ENCODE peak calls at places on chromosomes 1 and 21, in ten cellular contexts. One of them, this sample, is unnamed.

GRCh38 chr1:28233264-28233606 is 406 bp upstream of the DNAJC8 start:
- DNase-seq in amniotic stem cell: no peak
- DNase-seq in Caco-2: no peak
- DNase-seq in HFF-Myc: no peak
- DNase-seq in NCI-H1436: no peak
- DNase-seq in stimulated activated CD4-positive, alpha-beta T cell treated with anti-CD3 and anti-CD28 coated beads, Interleukin-2, amount 100 ng/mL, for 48 hours: no peak
- DNase-seq in neural progenitor cell: no peak
- DNase-seq in GM06990: no peak
- DNase-seq in anterior cingulate cortex: no peak
- DNase-seq in fibroblast of gingiva: no peak
- DNase-seq in this sample: no peak

GRCh38 chr1:119008483-119009299 is 20.5 kb upstream of the TBX15 start:
- DNase-seq in amniotic stem cell: peak; percentile 23
- DNase-seq in Caco-2: peak; percentile 38
- DNase-seq in HFF-Myc: peak; percentile 27
- DNase-seq in NCI-H1436: no peak
- DNase-seq in stimulated activated CD4-positive, alpha-beta T cell treated with anti-CD3 and anti-CD28 coated beads, Interleukin-2, amount 100 ng/mL, for 48 hours: no peak
- DNase-seq in neural progenitor cell: peak; percentile 58
- DNase-seq in GM06990: no peak
- DNase-seq in anterior cingulate cortex: no peak
- DNase-seq in fibroblast of gingiva: peak; percentile 40
- DNase-seq in this sample: peak; percentile 91

GRCh38 chr1:219926363-219926998 is 1.9 kb downstream of the SLC30A10 start:
- DNase-seq in amniotic stem cell: no peak
- DNase-seq in Caco-2: peak; percentile 16
- DNase-seq in HFF-Myc: no peak
- DNase-seq in NCI-H1436: no peak
- DNase-seq in stimulated activated CD4-positive, alpha-beta T cell treated with anti-CD3 and anti-CD28 coated beads, Interleukin-2, amount 100 ng/mL, for 48 hours: no peak
- DNase-seq in neural progenitor cell: no peak
- DNase-seq in GM06990: no peak
- DNase-seq in anterior cingulate cortex: no peak
- DNase-seq in fibroblast of gingiva: no peak
- DNase-seq in this sample: no peak

GRCh38 chr1:38151399-38151798 is 104.8 kb upstream of the POU3F1 start:
- DNase-seq in amniotic stem cell: no peak
- DNase-seq in Caco-2: no peak
- DNase-seq in HFF-Myc: no peak
- DNase-seq in NCI-H1436: peak; percentile 88
- DNase-seq in stimulated activated CD4-positive, alpha-beta T cell treated with anti-CD3 and anti-CD28 coated beads, Interleukin-2, amount 100 ng/mL, for 48 hours: no peak
- DNase-seq in neural progenitor cell: no peak
- DNase-seq in GM06990: no peak
- DNase-seq in anterior cingulate cortex: no peak
- DNase-seq in fibroblast of gingiva: no peak
- DNase-seq in this sample: no peak

GRCh38 chr21:38661296-38662223 is 144.2 kb upstream of the ETS2 start:
- DNase-seq in amniotic stem cell: no peak
- DNase-seq in Caco-2: peak; percentile 12
- DNase-seq in HFF-Myc: no peak
- DNase-seq in NCI-H1436: no peak
- DNase-seq in stimulated activated CD4-positive, alpha-beta T cell treated with anti-CD3 and anti-CD28 coated beads, Interleukin-2, amount 100 ng/mL, for 48 hours: no peak
- DNase-seq in neural progenitor cell: peak; percentile 58
- DNase-seq in GM06990: peak; percentile 6
- DNase-seq in anterior cingulate cortex: no peak
- DNase-seq in fibroblast of gingiva: peak; percentile 43
- DNase-seq in this sample: no peak

GRCh38 chr1:213094446-213094845 is 43.4 kb downstream of the RPS6KC1 start:
- DNase-seq in amniotic stem cell: no peak
- DNase-seq in Caco-2: no peak
- DNase-seq in HFF-Myc: no peak
- DNase-seq in NCI-H1436: no peak
- DNase-seq in stimulated activated CD4-positive, alpha-beta T cell treated with anti-CD3 and anti-CD28 coated beads, Interleukin-2, amount 100 ng/mL, for 48 hours: no peak
- DNase-seq in neural progenitor cell: no peak
- DNase-seq in GM06990: no peak
- DNase-seq in anterior cingulate cortex: no peak
- DNase-seq in fibroblast of gingiva: no peak
- DNase-seq in this sample: no peak

GRCh38 chr1:222372221-222372620 is 175.7 kb downstream of the HHIPL2 start:
- DNase-seq in amniotic stem cell: no peak
- DNase-seq in Caco-2: no peak
- DNase-seq in HFF-Myc: no peak
- DNase-seq in NCI-H1436: no peak
- DNase-seq in stimulated activated CD4-positive, alpha-beta T cell treated with anti-CD3 and anti-CD28 coated beads, Interleukin-2, amount 100 ng/mL, for 48 hours: no peak
- DNase-seq in neural progenitor cell: no peak
- DNase-seq in GM06990: no peak
- DNase-seq in anterior cingulate cortex: no peak
- DNase-seq in fibroblast of gingiva: no peak
- DNase-seq in this sample: no peak

GRCh38 chr1:222557148-222557547 is 9.2 kb upstream of the HHIPL2 start:
- DNase-seq in amniotic stem cell: no peak
- DNase-seq in Caco-2: no peak
- DNase-seq in HFF-Myc: no peak
- DNase-seq in NCI-H1436: no peak
- DNase-seq in stimulated activated CD4-positive, alpha-beta T cell treated with anti-CD3 and anti-CD28 coated beads, Interleukin-2, amount 100 ng/mL, for 48 hours: no peak
- DNase-seq in neural progenitor cell: no peak
- DNase-seq in GM06990: no peak
- DNase-seq in anterior cingulate cortex: no peak
- DNase-seq in fibroblast of gingiva: no peak
- DNase-seq in this sample: no peak

GRCh38 chr1:24735619-24736375 is 9.4 kb upstream of the CLIC4 start:
- DNase-seq in amniotic stem cell: no peak
- DNase-seq in Caco-2: no peak
- DNase-seq in HFF-Myc: no peak
- DNase-seq in NCI-H1436: no peak
- DNase-seq in stimulated activated CD4-positive, alpha-beta T cell treated with anti-CD3 and anti-CD28 coated beads, Interleukin-2, amount 100 ng/mL, for 48 hours: no peak
- DNase-seq in neural progenitor cell: peak; percentile 61
- DNase-seq in GM06990: no peak
- DNase-seq in anterior cingulate cortex: no peak
- DNase-seq in fibroblast of gingiva: peak; percentile 63
- DNase-seq in this sample: no peak

GRCh38 chr21:18023099-18023498 is 203.9 kb upstream of the C21orf91 start:
- DNase-seq in amniotic stem cell: no peak
- DNase-seq in Caco-2: no peak
- DNase-seq in HFF-Myc: no peak
- DNase-seq in NCI-H1436: no peak
- DNase-seq in stimulated activated CD4-positive, alpha-beta T cell treated with anti-CD3 and anti-CD28 coated beads, Interleukin-2, amount 100 ng/mL, for 48 hours: no peak
- DNase-seq in neural progenitor cell: peak; percentile 47
- DNase-seq in GM06990: no peak
- DNase-seq in anterior cingulate cortex: no peak
- DNase-seq in fibroblast of gingiva: no peak
- DNase-seq in this sample: no peak

GRCh38 chr21:45260191-45260795 is 27.4 kb downstream of the POFUT2 start:
- DNase-seq in amniotic stem cell: no peak
- DNase-seq in Caco-2: no peak
- DNase-seq in HFF-Myc: no peak
- DNase-seq in NCI-H1436: no peak
- DNase-seq in stimulated activated CD4-positive, alpha-beta T cell treated with anti-CD3 and anti-CD28 coated beads, Interleukin-2, amount 100 ng/mL, for 48 hours: no peak
- DNase-seq in neural progenitor cell: no peak
- DNase-seq in GM06990: no peak
- DNase-seq in anterior cingulate cortex: no peak
- DNase-seq in fibroblast of gingiva: no peak
- DNase-seq in this sample: no peak

GRCh38 chr1:60171793-60172192 is 98.2 kb upstream of the C1orf87 start:
- DNase-seq in amniotic stem cell: peak; percentile 79
- DNase-seq in Caco-2: no peak
- DNase-seq in HFF-Myc: peak; percentile 15
- DNase-seq in NCI-H1436: no peak
- DNase-seq in stimulated activated CD4-positive, alpha-beta T cell treated with anti-CD3 and anti-CD28 coated beads, Interleukin-2, amount 100 ng/mL, for 48 hours: no peak
- DNase-seq in neural progenitor cell: no peak
- DNase-seq in GM06990: no peak
- DNase-seq in anterior cingulate cortex: no peak
- DNase-seq in fibroblast of gingiva: peak; percentile 90
- DNase-seq in this sample: peak; percentile 44

GRCh38 chr1:74579425-74579824 is 67.0 kb upstream of the LRRC53 start:
- DNase-seq in amniotic stem cell: no peak
- DNase-seq in Caco-2: no peak
- DNase-seq in HFF-Myc: no peak
- DNase-seq in NCI-H1436: no peak
- DNase-seq in stimulated activated CD4-positive, alpha-beta T cell treated with anti-CD3 and anti-CD28 coated beads, Interleukin-2, amount 100 ng/mL, for 48 hours: no peak
- DNase-seq in neural progenitor cell: no peak
- DNase-seq in GM06990: peak; percentile 41
- DNase-seq in anterior cingulate cortex: no peak
- DNase-seq in fibroblast of gingiva: no peak
- DNase-seq in this sample: no peak

GRCh38 chr1:154992721-154993571 is 440 bp upstream of the LENEP start:
- DNase-seq in amniotic stem cell: no peak
- DNase-seq in Caco-2: peak; percentile 30
- DNase-seq in HFF-Myc: no peak
- DNase-seq in NCI-H1436: no peak
- DNase-seq in stimulated activated CD4-positive, alpha-beta T cell treated with anti-CD3 and anti-CD28 coated beads, Interleukin-2, amount 100 ng/mL, for 48 hours: no peak
- DNase-seq in neural progenitor cell: no peak
- DNase-seq in GM06990: no peak
- DNase-seq in anterior cingulate cortex: no peak
- DNase-seq in fibroblast of gingiva: no peak
- DNase-seq in this sample: peak; percentile 28

GRCh38 chr21:43824883-43825609 is 35.7 kb downstream of the RRP1 start:
- DNase-seq in amniotic stem cell: no peak
- DNase-seq in Caco-2: no peak
- DNase-seq in HFF-Myc: no peak
- DNase-seq in NCI-H1436: no peak
- DNase-seq in stimulated activated CD4-positive, alpha-beta T cell treated with anti-CD3 and anti-CD28 coated beads, Interleukin-2, amount 100 ng/mL, for 48 hours: no peak
- DNase-seq in neural progenitor cell: no peak
- DNase-seq in GM06990: no peak
- DNase-seq in anterior cingulate cortex: no peak
- DNase-seq in fibroblast of gingiva: no peak
- DNase-seq in this sample: no peak

GRCh38 chr1:156704930-156705320 is 458 bp downstream of the CRABP2 start:
- DNase-seq in amniotic stem cell: peak; percentile 72
- DNase-seq in Caco-2: peak; percentile 32
- DNase-seq in HFF-Myc: no peak
- DNase-seq in NCI-H1436: no peak
- DNase-seq in stimulated activated CD4-positive, alpha-beta T cell treated with anti-CD3 and anti-CD28 coated beads, Interleukin-2, amount 100 ng/mL, for 48 hours: peak; percentile 43
- DNase-seq in neural progenitor cell: peak; percentile 59
- DNase-seq in GM06990: no peak
- DNase-seq in anterior cingulate cortex: no peak
- DNase-seq in fibroblast of gingiva: peak; percentile 50
- DNase-seq in this sample: peak; percentile 67

GRCh38 chr1:232422098-232422497 is 207.8 kb downstream of the SIPA1L2 start:
- DNase-seq in amniotic stem cell: no peak
- DNase-seq in Caco-2: no peak
- DNase-seq in HFF-Myc: no peak
- DNase-seq in NCI-H1436: no peak
- DNase-seq in stimulated activated CD4-positive, alpha-beta T cell treated with anti-CD3 and anti-CD28 coated beads, Interleukin-2, amount 100 ng/mL, for 48 hours: no peak
- DNase-seq in neural progenitor cell: no peak
- DNase-seq in GM06990: no peak
- DNase-seq in anterior cingulate cortex: no peak
- DNase-seq in fibroblast of gingiva: no peak
- DNase-seq in this sample: no peak

GRCh38 chr1:50981741-50982140 is 11.7 kb downstream of the CDKN2C start:
- DNase-seq in amniotic stem cell: no peak
- DNase-seq in Caco-2: no peak
- DNase-seq in HFF-Myc: no peak
- DNase-seq in NCI-H1436: no peak
- DNase-seq in stimulated activated CD4-positive, alpha-beta T cell treated with anti-CD3 and anti-CD28 coated beads, Interleukin-2, amount 100 ng/mL, for 48 hours: no peak
- DNase-seq in neural progenitor cell: no peak
- DNase-seq in GM06990: no peak
- DNase-seq in anterior cingulate cortex: no peak
- DNase-seq in fibroblast of gingiva: no peak
- DNase-seq in this sample: peak; percentile 78

GRCh38 chr1:207959141-207959825 is 48.4 kb upstream of the CD34 start:
- DNase-seq in amniotic stem cell: no peak
- DNase-seq in Caco-2: no peak
- DNase-seq in HFF-Myc: no peak
- DNase-seq in NCI-H1436: no peak
- DNase-seq in stimulated activated CD4-positive, alpha-beta T cell treated with anti-CD3 and anti-CD28 coated beads, Interleukin-2, amount 100 ng/mL, for 48 hours: peak; percentile 9
- DNase-seq in neural progenitor cell: peak; percentile 66
- DNase-seq in GM06990: peak; percentile 26
- DNase-seq in anterior cingulate cortex: no peak
- DNase-seq in fibroblast of gingiva: peak; percentile 53
- DNase-seq in this sample: no peak

GRCh38 chr1:35264861-35265260 is 3.6 kb upstream of the ZMYM4 start:
- DNase-seq in amniotic stem cell: peak; percentile 38
- DNase-seq in Caco-2: no peak
- DNase-seq in HFF-Myc: peak; percentile 19
- DNase-seq in NCI-H1436: no peak
- DNase-seq in stimulated activated CD4-positive, alpha-beta T cell treated with anti-CD3 and anti-CD28 coated beads, Interleukin-2, amount 100 ng/mL, for 48 hours: no peak
- DNase-seq in neural progenitor cell: no peak
- DNase-seq in GM06990: no peak
- DNase-seq in anterior cingulate cortex: no peak
- DNase-seq in fibroblast of gingiva: peak; percentile 67
- DNase-seq in this sample: no peak

GRCh38 chr1:157773723-157774350 is 3.1 kb downstream of the FCRL2 start:
- DNase-seq in amniotic stem cell: no peak
- DNase-seq in Caco-2: peak; percentile 29
- DNase-seq in HFF-Myc: no peak
- DNase-seq in NCI-H1436: no peak
- DNase-seq in stimulated activated CD4-positive, alpha-beta T cell treated with anti-CD3 and anti-CD28 coated beads, Interleukin-2, amount 100 ng/mL, for 48 hours: no peak
- DNase-seq in neural progenitor cell: peak; percentile 64
- DNase-seq in GM06990: no peak
- DNase-seq in anterior cingulate cortex: no peak
- DNase-seq in fibroblast of gingiva: no peak
- DNase-seq in this sample: no peak

GRCh38 chr1:158087320-158087927 is 93.3 kb upstream of the CD1D start:
- DNase-seq in amniotic stem cell: no peak
- DNase-seq in Caco-2: peak; percentile 80
- DNase-seq in HFF-Myc: peak; percentile 63
- DNase-seq in NCI-H1436: no peak
- DNase-seq in stimulated activated CD4-positive, alpha-beta T cell treated with anti-CD3 and anti-CD28 coated beads, Interleukin-2, amount 100 ng/mL, for 48 hours: peak; percentile 29
- DNase-seq in neural progenitor cell: peak; percentile 92
- DNase-seq in GM06990: no peak
- DNase-seq in anterior cingulate cortex: no peak
- DNase-seq in fibroblast of gingiva: peak; percentile 55
- DNase-seq in this sample: peak; percentile 78

GRCh38 chr1:222034790-222035189 is 292.9 kb upstream of the DUSP10 start:
- DNase-seq in amniotic stem cell: no peak
- DNase-seq in Caco-2: no peak
- DNase-seq in HFF-Myc: no peak
- DNase-seq in NCI-H1436: no peak
- DNase-seq in stimulated activated CD4-positive, alpha-beta T cell treated with anti-CD3 and anti-CD28 coated beads, Interleukin-2, amount 100 ng/mL, for 48 hours: no peak
- DNase-seq in neural progenitor cell: no peak
- DNase-seq in GM06990: no peak
- DNase-seq in anterior cingulate cortex: no peak
- DNase-seq in fibroblast of gingiva: no peak
- DNase-seq in this sample: no peak

GRCh38 chr1:15187175-15187810 is 33.7 kb downstream of the TMEM51 start:
- DNase-seq in amniotic stem cell: no peak
- DNase-seq in Caco-2: no peak
- DNase-seq in HFF-Myc: no peak
- DNase-seq in NCI-H1436: no peak
- DNase-seq in stimulated activated CD4-positive, alpha-beta T cell treated with anti-CD3 and anti-CD28 coated beads, Interleukin-2, amount 100 ng/mL, for 48 hours: no peak
- DNase-seq in neural progenitor cell: no peak
- DNase-seq in GM06990: no peak
- DNase-seq in anterior cingulate cortex: no peak
- DNase-seq in fibroblast of gingiva: no peak
- DNase-seq in this sample: no peak

GRCh38 chr1:940121-941026 is 16.7 kb downstream of the SAMD11 start:
- DNase-seq in amniotic stem cell: no peak
- DNase-seq in Caco-2: no peak
- DNase-seq in HFF-Myc: no peak
- DNase-seq in NCI-H1436: peak; percentile 47
- DNase-seq in stimulated activated CD4-positive, alpha-beta T cell treated with anti-CD3 and anti-CD28 coated beads, Interleukin-2, amount 100 ng/mL, for 48 hours: no peak
- DNase-seq in neural progenitor cell: peak; percentile 77
- DNase-seq in GM06990: peak; percentile 52
- DNase-seq in anterior cingulate cortex: no peak
- DNase-seq in fibroblast of gingiva: peak; percentile 19
- DNase-seq in this sample: peak; percentile 96

GRCh38 chr1:205739348-205740160 is 10.4 kb downstream of the NUCKS1 start:
- DNase-seq in amniotic stem cell: no peak
- DNase-seq in Caco-2: peak; percentile 23
- DNase-seq in HFF-Myc: no peak
- DNase-seq in NCI-H1436: no peak
- DNase-seq in stimulated activated CD4-positive, alpha-beta T cell treated with anti-CD3 and anti-CD28 coated beads, Interleukin-2, amount 100 ng/mL, for 48 hours: no peak
- DNase-seq in neural progenitor cell: no peak
- DNase-seq in GM06990: no peak
- DNase-seq in anterior cingulate cortex: no peak
- DNase-seq in fibroblast of gingiva: peak; percentile 85
- DNase-seq in this sample: peak; percentile 56

GRCh38 chr1:162299018-162299417 is 77.6 kb downstream of the SPATA46 start:
- DNase-seq in amniotic stem cell: no peak
- DNase-seq in Caco-2: no peak
- DNase-seq in HFF-Myc: no peak
- DNase-seq in NCI-H1436: no peak
- DNase-seq in stimulated activated CD4-positive, alpha-beta T cell treated with anti-CD3 and anti-CD28 coated beads, Interleukin-2, amount 100 ng/mL, for 48 hours: no peak
- DNase-seq in neural progenitor cell: no peak
- DNase-seq in GM06990: no peak
- DNase-seq in anterior cingulate cortex: no peak
- DNase-seq in fibroblast of gingiva: no peak
- DNase-seq in this sample: no peak

GRCh38 chr1:201016211-201016651 is 7.3 kb downstream of the KIF21B start:
- DNase-seq in amniotic stem cell: no peak
- DNase-seq in Caco-2: no peak
- DNase-seq in HFF-Myc: no peak
- DNase-seq in NCI-H1436: peak; percentile 80
- DNase-seq in stimulated activated CD4-positive, alpha-beta T cell treated with anti-CD3 and anti-CD28 coated beads, Interleukin-2, amount 100 ng/mL, for 48 hours: no peak
- DNase-seq in neural progenitor cell: no peak
- DNase-seq in GM06990: no peak
- DNase-seq in anterior cingulate cortex: peak; percentile 58
- DNase-seq in fibroblast of gingiva: no peak
- DNase-seq in this sample: no peak

This sample was measured in SJSA1.